ENCODE peak calls at places on chromosome 1, in ten cellular contexts. One of them, this sample, is unnamed.

GRCh38 chr1:8239306-8240023 is 78.4 kb upstream of the SLC45A1 start:
- DNase-seq in SIG-M5: no peak
- DNase-seq in NCI-H774: no peak
- DNase-seq in GM23338: peak
- DNase-seq in NCI-H82: peak
- DNase-seq in NCI-H2029 treated with DMSO at 0.1 percent for 48 hours: no peak
- DNase-seq in endothelial cell of umbilical vein: no peak
- DNase-seq in fibroblast of the conjunctiva: no peak
- DNase-seq in CD8-positive, alpha-beta T cell: no peak
- DNase-seq in LoVo: no peak
- DNase-seq in this sample: no peak

GRCh38 chr1:211133393-211133840 is 531 bp downstream of the KCNH1 start:
- DNase-seq in SIG-M5: no peak
- DNase-seq in NCI-H774: peak
- DNase-seq in GM23338: peak
- DNase-seq in NCI-H82: peak
- DNase-seq in NCI-H2029 treated with DMSO at 0.1 percent for 48 hours: no peak
- DNase-seq in endothelial cell of umbilical vein: no peak
- DNase-seq in fibroblast of the conjunctiva: no peak
- DNase-seq in CD8-positive, alpha-beta T cell: peak
- DNase-seq in LoVo: no peak
- DNase-seq in this sample: no peak

GRCh38 chr1:158154501-158154900 is 26.2 kb upstream of the CD1D start:
- DNase-seq in SIG-M5: no peak
- DNase-seq in NCI-H774: no peak
- DNase-seq in GM23338: peak
- DNase-seq in NCI-H82: no peak
- DNase-seq in NCI-H2029 treated with DMSO at 0.1 percent for 48 hours: no peak
- DNase-seq in endothelial cell of umbilical vein: no peak
- DNase-seq in fibroblast of the conjunctiva: no peak
- DNase-seq in CD8-positive, alpha-beta T cell: no peak
- DNase-seq in LoVo: no peak
- DNase-seq in this sample: no peak

GRCh38 chr1:113488576-113489177 is 98.4 kb downstream of the MAGI3 start:
- DNase-seq in SIG-M5: no peak
- DNase-seq in NCI-H774: no peak
- DNase-seq in GM23338: peak
- DNase-seq in NCI-H82: no peak
- DNase-seq in NCI-H2029 treated with DMSO at 0.1 percent for 48 hours: no peak
- DNase-seq in endothelial cell of umbilical vein: no peak
- DNase-seq in fibroblast of the conjunctiva: no peak
- DNase-seq in CD8-positive, alpha-beta T cell: no peak
- DNase-seq in LoVo: no peak
- DNase-seq in this sample: no peak

GRCh38 chr1:236507022-236507700 is 16.6 kb upstream of the LGALS8 start:
- DNase-seq in SIG-M5: no peak
- DNase-seq in NCI-H774: peak
- DNase-seq in GM23338: no peak
- DNase-seq in NCI-H82: no peak
- DNase-seq in NCI-H2029 treated with DMSO at 0.1 percent for 48 hours: no peak
- DNase-seq in endothelial cell of umbilical vein: peak
- DNase-seq in fibroblast of the conjunctiva: no peak
- DNase-seq in CD8-positive, alpha-beta T cell: no peak
- DNase-seq in LoVo: no peak
- DNase-seq in this sample: no peak

GRCh38 chr1:148362141-148362929 is 120.8 kb downstream of the PPIAL4G start:
- DNase-seq in SIG-M5: no peak
- DNase-seq in NCI-H774: peak
- DNase-seq in GM23338: peak
- DNase-seq in NCI-H82: no peak
- DNase-seq in NCI-H2029 treated with DMSO at 0.1 percent for 48 hours: no peak
- DNase-seq in endothelial cell of umbilical vein: no peak
- DNase-seq in fibroblast of the conjunctiva: no peak
- DNase-seq in CD8-positive, alpha-beta T cell: peak
- DNase-seq in LoVo: peak
- DNase-seq in this sample: no peak

GRCh38 chr1:178532392-178532791 is 19.5 kb downstream of the TEX35 start:
- DNase-seq in SIG-M5: no peak
- DNase-seq in NCI-H774: peak
- DNase-seq in GM23338: peak
- DNase-seq in NCI-H82: peak
- DNase-seq in NCI-H2029 treated with DMSO at 0.1 percent for 48 hours: no peak
- DNase-seq in endothelial cell of umbilical vein: peak
- DNase-seq in fibroblast of the conjunctiva: peak
- DNase-seq in CD8-positive, alpha-beta T cell: peak
- DNase-seq in LoVo: peak
- DNase-seq in this sample: no peak

GRCh38 chr1:41622402-41622801 is 137.9 kb upstream of the EDN2 start:
- DNase-seq in SIG-M5: no peak
- DNase-seq in NCI-H774: no peak
- DNase-seq in GM23338: no peak
- DNase-seq in NCI-H82: no peak
- DNase-seq in NCI-H2029 treated with DMSO at 0.1 percent for 48 hours: no peak
- DNase-seq in endothelial cell of umbilical vein: no peak
- DNase-seq in fibroblast of the conjunctiva: no peak
- DNase-seq in CD8-positive, alpha-beta T cell: no peak
- DNase-seq in LoVo: no peak
- DNase-seq in this sample: peak

GRCh38 chr1:16073490-16074104 is at the start of gene FAM131C:
- DNase-seq in SIG-M5: no peak
- DNase-seq in NCI-H774: no peak
- DNase-seq in GM23338: peak
- DNase-seq in NCI-H82: peak
- DNase-seq in NCI-H2029 treated with DMSO at 0.1 percent for 48 hours: no peak
- DNase-seq in endothelial cell of umbilical vein: no peak
- DNase-seq in fibroblast of the conjunctiva: no peak
- DNase-seq in CD8-positive, alpha-beta T cell: peak
- DNase-seq in LoVo: peak
- DNase-seq in this sample: no peak

GRCh38 chr1:63101336-63101735 is 221.0 kb upstream of the FOXD3 start:
- DNase-seq in SIG-M5: no peak
- DNase-seq in NCI-H774: no peak
- DNase-seq in GM23338: no peak
- DNase-seq in NCI-H82: no peak
- DNase-seq in NCI-H2029 treated with DMSO at 0.1 percent for 48 hours: no peak
- DNase-seq in endothelial cell of umbilical vein: no peak
- DNase-seq in fibroblast of the conjunctiva: no peak
- DNase-seq in CD8-positive, alpha-beta T cell: no peak
- DNase-seq in LoVo: no peak
- DNase-seq in this sample: no peak

GRCh38 chr1:224425279-224425884 is 9.2 kb downstream of the WDR26 start:
- DNase-seq in SIG-M5: no peak
- DNase-seq in NCI-H774: no peak
- DNase-seq in GM23338: no peak
- DNase-seq in NCI-H82: no peak
- DNase-seq in NCI-H2029 treated with DMSO at 0.1 percent for 48 hours: no peak
- DNase-seq in endothelial cell of umbilical vein: no peak
- DNase-seq in fibroblast of the conjunctiva: no peak
- DNase-seq in CD8-positive, alpha-beta T cell: no peak
- DNase-seq in LoVo: no peak
- DNase-seq in this sample: no peak

GRCh38 chr1:173663159-173663558 is 6.5 kb downstream of the ANKRD45 start:
- DNase-seq in SIG-M5: peak
- DNase-seq in NCI-H774: no peak
- DNase-seq in GM23338: no peak
- DNase-seq in NCI-H82: no peak
- DNase-seq in NCI-H2029 treated with DMSO at 0.1 percent for 48 hours: no peak
- DNase-seq in endothelial cell of umbilical vein: no peak
- DNase-seq in fibroblast of the conjunctiva: no peak
- DNase-seq in CD8-positive, alpha-beta T cell: no peak
- DNase-seq in LoVo: no peak
- DNase-seq in this sample: no peak

GRCh38 chr1:189751311-189751710 is 726.4 kb downstream of the BRINP3 start:
- DNase-seq in SIG-M5: no peak
- DNase-seq in NCI-H774: no peak
- DNase-seq in GM23338: no peak
- DNase-seq in NCI-H82: no peak
- DNase-seq in NCI-H2029 treated with DMSO at 0.1 percent for 48 hours: no peak
- DNase-seq in endothelial cell of umbilical vein: no peak
- DNase-seq in fibroblast of the conjunctiva: no peak
- DNase-seq in CD8-positive, alpha-beta T cell: no peak
- DNase-seq in LoVo: no peak
- DNase-seq in this sample: no peak

This sample was measured in HS-27A.